ENCODE peak calls at places on chromosomes 4 and X, in eight cellular contexts. H is AG10803, S is amniotic stem cell, I is Karpas-422, Z is pons, X is tibial artery, P is memory B cell, R is neural crest cell. V is an unnamed sample.

GRCh38 chrX:155819525-155819924 is 61.6 kb upstream of the VAMP7 start:
- DNase-seq in Z (no peak), R (no peak), I (no peak), X (no peak), S (no peak), H (peak), P (no peak), V (no peak)

GRCh38 chr4:89136525-89136924 is 25.2 kb downstream of the TIGD2 start:
- DNase-seq in I (no peak), R (no peak), H (no peak), P (no peak), Z (no peak), S (no peak), X (no peak), V (no peak)

GRCh38 chrX:54825716-54826428 is 18.3 kb downstream of the MAGED2 start:
- DNase-seq in Z (no peak), S (no peak), R (no peak), I (peak), H (no peak), X (no peak), P (no peak), V (no peak)

GRCh38 chrX:12065251-12065650 is 73.0 kb upstream of the FRMPD4 start:
- DNase-seq in R (no peak), Z (peak), P (no peak), X (no peak), H (peak), I (peak), S (no peak), V (no peak)

GRCh38 chr4:113256946-113257345 is 207.5 kb downstream of the ANK2 start:
- DNase-seq in R (no peak), Z (no peak), H (peak), X (no peak), I (no peak), P (no peak), S (no peak), V (no peak)

GRCh38 chrX:131741103-131741581 is 197.3 kb downstream of the OR13H1 start:
- DNase-seq in X (no peak), S (peak), Z (no peak), R (no peak), I (peak), P (no peak), H (no peak), V (no peak)

GRCh38 chrX:53433651-53434639 is at the start of gene HSD17B10:
- DNase-seq in P (peak), R (peak), H (peak), X (peak), S (peak), I (peak), Z (peak), V (peak)

GRCh38 chr4:183721207-183722081 is 62.4 kb downstream of the TRAPPC11 start:
- DNase-seq in Z (no peak), P (no peak), I (no peak), H (peak), S (no peak), X (no peak), R (no peak), V (no peak)

GRCh38 chrX:129737921-129738320 is 858 bp upstream of the XPNPEP2 start:
- DNase-seq in Z (no peak), P (peak), H (peak), S (no peak), I (peak), R (no peak), X (no peak), V (no peak)

GRCh38 chr4:169267070-169267469 is 3.7 kb downstream of the SH3RF1 start:
- DNase-seq in H (no peak), P (no peak), R (no peak), S (no peak), Z (no peak), X (no peak), I (no peak), V (no peak)

GRCh38 chr4:36392916-36393315 is 111.5 kb downstream of the DTHD1 start:
- DNase-seq in R (no peak), S (no peak), H (no peak), Z (no peak), X (no peak), P (no peak), I (no peak), V (no peak)

GRCh38 chr4:76373919-76374552 is 46.9 kb downstream of the CCDC158 start:
- DNase-seq in R (no peak), H (peak), I (no peak), Z (no peak), X (no peak), S (no peak), P (no peak), V (no peak)

V was measured in cerebellum.